ENCODE peak calls at places on chromosomes 3 and 15, in six cellular contexts. Y is sigmoid colon, W is tibial nerve, F is coronary artery, T is colonic mucosa, L is uterus. N is an unnamed sample.

GRCh38 chr3:166367947-166368533 is 530.8 kb upstream of the BCHE start:
- DNase-seq in Y (no peak), W (no peak), F (no peak), T (no peak), L (no peak), N (no peak)

GRCh38 chr3:16842710-16843270 is 42.0 kb upstream of the PLCL2 start:
- DNase-seq in Y (no peak), W (no peak), F (no peak), T (peak), L (no peak), N (no peak)

GRCh38 chr15:56918907-56919707 is 663 bp downstream of the TCF12 start:
- DNase-seq in Y (peak), W (no peak), F (no peak), T (peak), L (peak), N (no peak)

GRCh38 chr3:51646091-51646490 is 25.0 kb upstream of the TEX264 start:
- DNase-seq in Y (no peak), W (no peak), F (no peak), T (no peak), L (no peak), N (no peak)

GRCh38 chr3:39668420-39668819 is 141.0 kb upstream of the MYRIP start:
- DNase-seq in Y (no peak), W (no peak), F (no peak), T (no peak), L (no peak), N (peak)

GRCh38 chr3:81485444-81485865 is 276.0 kb downstream of the GBE1 start:
- DNase-seq in Y (no peak), W (no peak), F (no peak), T (peak), L (no peak), N (peak)

GRCh38 chr3:117439812-117440211 is 730.2 kb downstream of the TUSC7 start:
- DNase-seq in Y (no peak), W (no peak), F (no peak), T (no peak), L (no peak), N (no peak)

GRCh38 chr3:107428051-107428858 is 51.0 kb downstream of the CCDC54 start:
- DNase-seq in Y (no peak), W (no peak), F (no peak), T (no peak), L (no peak), N (no peak)

GRCh38 chr3:63473641-63474166 is 178.8 kb upstream of the SNTN start:
- DNase-seq in Y (no peak), W (no peak), F (no peak), T (no peak), L (no peak), N (no peak)

GRCh38 chr15:39946862-39947261 is 12.9 kb downstream of the EIF2AK4 start:
- DNase-seq in Y (no peak), W (no peak), F (no peak), T (no peak), L (no peak), N (no peak)

GRCh38 chr3:129597087-129597791 is 9.2 kb downstream of the PLXND1 start:
- DNase-seq in Y (no peak), W (no peak), F (no peak), T (no peak), L (peak), N (no peak)

GRCh38 chr3:127698264-127699097 is 25.7 kb downstream of the ABTB1 start:
- DNase-seq in Y (no peak), W (no peak), F (no peak), T (no peak), L (no peak), N (no peak)

GRCh38 chr3:100602506-100603444 is 6.6 kb upstream of the ADGRG7 start:
- DNase-seq in Y (no peak), W (no peak), F (no peak), T (no peak), L (no peak), N (no peak)

GRCh38 chr3:16132190-16132589 is 42.3 kb upstream of the GALNT15 start:
- DNase-seq in Y (no peak), W (no peak), F (no peak), T (no peak), L (no peak), N (no peak)

GRCh38 chr3:105429034-105429762 is 62.5 kb downstream of the ALCAM start:
- DNase-seq in Y (no peak), W (no peak), F (no peak), T (no peak), L (no peak), N (no peak)

GRCh38 chr3:9828801-9829755 is 14.7 kb downstream of the RPUSD3 start:
- DNase-seq in Y (peak), W (no peak), F (no peak), T (no peak), L (no peak), N (no peak)

GRCh38 chr3:43327184-43327950 is 41.0 kb downstream of the SNRK start:
- DNase-seq in Y (no peak), W (no peak), F (no peak), T (no peak), L (no peak), N (no peak)

GRCh38 chr15:92903588-92903955 is 3.4 kb downstream of the CHD2 start:
- DNase-seq in Y (no peak), W (no peak), F (no peak), T (no peak), L (no peak), N (no peak)

GRCh38 chr3:123688241-123688747 is 103.4 kb upstream of the HACD2 start:
- DNase-seq in Y (no peak), W (no peak), F (no peak), T (no peak), L (no peak), N (no peak)

GRCh38 chr3:122794779-122795673 is at the start of gene SLC49A4:
- DNase-seq in Y (peak), W (peak), F (peak), T (peak), L (peak), N (no peak)

GRCh38 chr15:39587910-39588530 is 7.1 kb downstream of the THBS1 start:
- DNase-seq in Y (no peak), W (no peak), F (no peak), T (no peak), L (no peak), N (no peak)

GRCh38 chr3:98599647-98600411 is 6.4 kb upstream of the CPOX start:
- DNase-seq in Y (no peak), W (no peak), F (no peak), T (no peak), L (no peak), N (no peak)

GRCh38 chr3:149080699-149081091 is 5.6 kb downstream of the HLTF start:
- DNase-seq in Y (no peak), W (no peak), F (no peak), T (no peak), L (no peak), N (no peak)

GRCh38 chr3:48655586-48655985 is 7.1 kb downstream of the CELSR3 start:
- DNase-seq in Y (no peak), W (no peak), F (no peak), T (no peak), L (no peak), N (no peak)

GRCh38 chr15:92832992-92833438 is 67.1 kb upstream of the CHD2 start:
- DNase-seq in Y (no peak), W (no peak), F (no peak), T (no peak), L (no peak), N (no peak)

GRCh38 chr3:154931484-154931883 is 148.6 kb upstream of the MME start:
- DNase-seq in Y (no peak), W (no peak), F (no peak), T (no peak), L (no peak), N (no peak)

GRCh38 chr3:152650177-152650576 is 184.8 kb upstream of the P2RY1 start:
- DNase-seq in Y (no peak), W (peak), F (no peak), T (no peak), L (no peak), N (no peak)

GRCh38 chr3:42387802-42388651 is 22.4 kb downstream of the LYZL4 start:
- DNase-seq in Y (no peak), W (no peak), F (peak), T (no peak), L (no peak), N (no peak)

GRCh38 chr15:56869573-56869972 is 48.9 kb upstream of the TCF12 start:
- DNase-seq in Y (peak), W (peak), F (no peak), T (peak), L (peak), N (no peak)

GRCh38 chr3:30145281-30145680 is 461.1 kb upstream of the TGFBR2 start:
- DNase-seq in Y (no peak), W (no peak), F (no peak), T (no peak), L (no peak), N (no peak)

GRCh38 chr3:47310391-47310790 is 27.6 kb downstream of the KLHL18 start:
- DNase-seq in Y (peak), W (no peak), F (no peak), T (no peak), L (no peak), N (no peak)

GRCh38 chr3:150798122-150798618 is 35.2 kb upstream of the SIAH2 start:
- DNase-seq in Y (no peak), W (no peak), F (no peak), T (no peak), L (no peak), N (no peak)

GRCh38 chr3:58003093-58003492 is 5.1 kb upstream of the FLNB start:
- DNase-seq in Y (no peak), W (no peak), F (no peak), T (no peak), L (no peak), N (no peak)

GRCh38 chr3:141323936-141324704 is 44.2 kb upstream of the ZBTB38 start:
- DNase-seq in Y (no peak), W (no peak), F (no peak), T (no peak), L (no peak), N (no peak)

GRCh38 chr15:72338617-72339321 is 18.8 kb upstream of the CELF6 start:
- DNase-seq in Y (peak), W (no peak), F (no peak), T (no peak), L (no peak), N (no peak)

GRCh38 chr3:126102530-126102951 is 18.6 kb upstream of the SLC41A3 start:
- DNase-seq in Y (peak), W (no peak), F (peak), T (peak), L (no peak), N (no peak)

GRCh38 chr15:68309024-68309423 is 31.5 kb downstream of the FEM1B start:
- DNase-seq in Y (no peak), W (no peak), F (peak), T (no peak), L (no peak), N (no peak)

GRCh38 chr15:101500865-101501551 is 11.5 kb upstream of the PCSK6 start:
- DNase-seq in Y (no peak), W (no peak), F (no peak), T (no peak), L (no peak), N (no peak)

GRCh38 chr15:58554758-58555157 is 123.0 kb downstream of the LIPC start:
- DNase-seq in Y (no peak), W (no peak), F (no peak), T (no peak), L (no peak), N (no peak)
- TF ChIP-seq CTCF in Y (no peak), W (no peak), F (no peak), T (no peak), L (no peak), N (no peak)

GRCh38 chr15:99016680-99017321 is 9.2 kb upstream of the PGPEP1L start:
- DNase-seq in Y (no peak), W (no peak), F (no peak), T (no peak), L (no peak), N (no peak)
- H3K4me3 ChIP-seq in Y (no peak), W (no peak), F (no peak), T (no peak), L (no peak), N (no peak)

GRCh38 chr15:29692527-29692926 is 129.7 kb downstream of the TJP1 start:
- DNase-seq in Y (no peak), W (no peak), F (no peak), T (no peak), L (no peak), N (no peak)
- TF ChIP-seq CTCF in Y (no peak), W (no peak), F (no peak), T (no peak), L (no peak), N (peak)

GRCh38 chr3:44647771-44648170 is 761 bp upstream of the ZNF35 start:
- DNase-seq in Y (no peak), W (no peak), F (no peak), T (no peak), L (no peak), N (no peak)
- H3K4me3 ChIP-seq in Y (no peak), W (no peak), F (no peak), T (no peak), L (no peak), N (peak)

GRCh38 chr3:138284079-138284478 is 45.6 kb downstream of the NME9 start:
- DNase-seq in Y (no peak), W (no peak), F (no peak), T (no peak), L (no peak), N (no peak)

GRCh38 chr3:138281561-138281960 is 48.1 kb downstream of the NME9 start:
- DNase-seq in Y (no peak), W (no peak), F (no peak), T (no peak), L (no peak), N (no peak)

GRCh38 chr3:138282836-138283235 is 46.8 kb downstream of the NME9 start:
- DNase-seq in Y (no peak), W (no peak), F (no peak), T (no peak), L (no peak), N (no peak)

GRCh38 chr3:138289260-138289659 is 40.4 kb downstream of the NME9 start:
- DNase-seq in Y (no peak), W (no peak), F (no peak), T (no peak), L (no peak), N (no peak)

DNA sequence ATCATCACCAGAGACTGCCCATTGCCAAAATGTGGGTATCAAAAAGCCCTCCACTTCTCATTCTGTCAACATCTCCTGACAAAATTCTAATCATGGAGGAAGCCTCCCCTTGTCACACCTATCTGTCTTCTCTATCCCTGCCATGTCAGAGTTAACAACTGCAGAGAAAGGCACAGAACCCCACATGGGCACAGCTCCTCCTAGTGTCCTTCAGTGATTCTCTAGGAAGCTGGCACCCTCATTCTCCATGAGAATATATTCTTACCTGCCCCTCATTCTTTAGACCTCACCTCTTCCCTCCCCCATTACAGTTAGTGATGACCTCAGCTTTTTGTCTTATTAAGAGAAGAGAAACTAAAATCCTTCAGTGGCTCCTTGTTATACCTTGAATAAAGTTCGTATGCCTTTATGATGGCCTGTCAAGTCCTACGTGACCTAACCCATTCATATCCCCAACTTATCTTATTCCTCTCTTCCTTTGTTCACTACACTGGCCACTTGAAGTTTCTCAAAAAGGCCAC is 44.6 kb downstream of the NME9 start:
- DNase-seq in Y (no peak), W (no peak), F (no peak), T (no peak), L (no peak), N (no peak)
- TF ChIP-seq CTCF in Y (no peak), W (no peak), F (no peak), T (no peak), L (no peak), N (peak)